ENCODE peak calls at places on chromosomes 1 and 21, in ten cellular contexts. Q is cardiac muscle cell; B is progenitor cell of endocrine pancreas; O is activated CD8-positive, alpha-beta T cell treated with anti-CD3 and anti-CD28 coated beads, Interleukin-2, amount 10 ng/mL, durations not matched to agents 7 days and 5 days; A is HCEC 1CT; N is testis; Z is IMR-90; T is lower lobe of right lung; F is B cell; P is NCI-H1436. H is an unnamed sample.
A peak's percentile ranks its signal among the peaks of the same experiment; 100 is the strongest.

GRCh38 chr1:6955357-6956154 is 170.3 kb downstream of the CAMTA1 start:
- DNase-seq in P (no peak), A (no peak), Q (no peak), B (no peak), Z (no peak), O (no peak), N (no peak), T (no peak), F (no peak), H (no peak)

GRCh38 chr1:203813581-203814341 is 18.3 kb downstream of the ZBED6 start:
- DNase-seq in F (no peak), P (no peak), T (no peak), Q (no peak), A (no peak), N (no peak), B (no peak), O (no peak), Z (no peak), H (no peak)

GRCh38 chr1:46410156-46411009 is 16.3 kb downstream of the FAAH start:
- DNase-seq in O (no peak), T (peak; percentile 36), Q (peak; percentile 49), Z (peak; percentile 29), F (no peak), N (no peak), A (no peak), P (no peak), B (no peak), H (no peak)

GRCh38 chr1:215544566-215544965 is 22.5 kb upstream of the KCTD3 start:
- DNase-seq in B (no peak), F (no peak), Q (no peak), O (no peak), A (no peak), T (no peak), Z (no peak), P (no peak), N (no peak), H (no peak)

GRCh38 chr1:203556047-203556851 is 62.3 kb downstream of the OPTC start:
- DNase-seq in O (no peak), A (peak; percentile 80), B (no peak), P (no peak), T (no peak), F (no peak), N (peak; percentile 33), Z (peak; percentile 85), Q (peak; percentile 79), H (no peak)

GRCh38 chr1:169160845-169161511 is 54.5 kb downstream of the ATP1B1 start:
- DNase-seq in P (no peak), Q (peak; percentile 14), N (peak; percentile 40), O (no peak), Z (peak; percentile 52), F (no peak), A (peak; percentile 54), B (no peak), T (no peak), H (no peak)

GRCh38 chr1:179806333-179806732 is 63.2 kb downstream of the FAM163A start:
- DNase-seq in F (no peak), B (no peak), T (no peak), Q (no peak), N (no peak), O (no peak), A (no peak), P (no peak), Z (no peak), H (no peak)

GRCh38 chr1:160064164-160064563 is 5.8 kb downstream of the KCNJ10 start:
- DNase-seq in O (no peak), P (no peak), B (no peak), Z (no peak), T (no peak), A (no peak), F (no peak), N (no peak), Q (no peak), H (no peak)

GRCh38 chr1:155504207-155504606 is 58.4 kb downstream of the ASH1L start:
- DNase-seq in P (peak; percentile 25), Z (peak; percentile 42), F (peak; percentile 49), O (no peak), Q (peak; percentile 53), T (no peak), A (peak; percentile 41), N (no peak), B (no peak), H (no peak)

GRCh38 chr1:78005755-78006154 is 1.0 kb downstream of the DNAJB4 start:
- DNase-seq in Z (peak; percentile 94), A (peak; percentile 86), B (no peak), N (peak; percentile 33), P (no peak), O (no peak), T (no peak), Q (peak; percentile 93), F (no peak), H (no peak)

GRCh38 chr21:34076835-34077234 is 3.5 kb downstream of the MRPS6 start:
- DNase-seq in F (no peak), N (no peak), T (no peak), O (no peak), A (no peak), Q (no peak), P (no peak), B (no peak), Z (no peak), H (no peak)

GRCh38 chr1:183195146-183195571 is 9.1 kb downstream of the LAMC2 start:
- DNase-seq in A (peak; percentile 49), Z (peak; percentile 60), N (no peak), B (no peak), F (no peak), T (no peak), P (no peak), Q (no peak), O (no peak), H (no peak)

GRCh38 chr1:85245891-85246290 is 13.6 kb downstream of the C1orf52 start:
- DNase-seq in P (no peak), T (no peak), N (no peak), O (no peak), A (peak; percentile 14), Q (no peak), B (no peak), Z (no peak), F (no peak), H (no peak)

GRCh38 chr1:231162970-231163830 is 1.3 kb downstream of the TRIM67 start:
- DNase-seq in Z (no peak), P (no peak), F (peak; percentile 11), B (no peak), O (no peak), A (no peak), Q (no peak), T (no peak), N (no peak), H (no peak)

GRCh38 chr1:218460367-218460766 is 115.2 kb downstream of the TGFB2 start:
- DNase-seq in B (no peak), A (peak; percentile 62), P (no peak), O (no peak), Z (peak; percentile 61), Q (peak; percentile 80), N (peak; percentile 38), T (no peak), F (no peak), H (no peak)

GRCh38 chr1:17883136-17883535 is 128.0 kb downstream of the ACTL8 start:
- DNase-seq in O (no peak), Z (no peak), T (no peak), B (no peak), P (no peak), A (no peak), N (no peak), F (no peak), Q (no peak), H (no peak)

GRCh38 chr1:176785810-176786209 is 322.8 kb downstream of the PAPPA2 start:
- DNase-seq in B (no peak), Q (no peak), A (no peak), T (no peak), O (no peak), Z (no peak), P (no peak), F (no peak), N (no peak), H (no peak)

GRCh38 chr1:227913969-227914791 is 33.6 kb downstream of the WNT9A start:
- DNase-seq in F (no peak), Z (no peak), Q (no peak), N (no peak), A (no peak), B (no peak), T (no peak), O (no peak), P (no peak), H (no peak)

GRCh38 chr1:89547563-89548485 is 23.2 kb downstream of the LRRC8B start:
- DNase-seq in N (no peak), A (peak; percentile 93), P (no peak), O (no peak), Q (peak; percentile 72), F (no peak), Z (peak; percentile 27), T (no peak), B (no peak), H (no peak)

GRCh38 chr1:152495066-152495675 is 15.4 kb upstream of the LCE5A start:
- DNase-seq in N (no peak), A (peak; percentile 32), F (no peak), T (no peak), O (peak; percentile 33), Z (no peak), Q (peak; percentile 45), P (no peak), B (no peak), H (peak; percentile 7)

GRCh38 chr1:3072178-3072947 is 3.4 kb downstream of the PRDM16 start:
- DNase-seq in F (no peak), A (no peak), P (no peak), O (no peak), T (peak; percentile 28), B (no peak), Q (no peak), N (no peak), Z (no peak), H (no peak)

GRCh38 chr1:41639332-41639936 is 155.0 kb upstream of the EDN2 start:
- DNase-seq in T (no peak), F (no peak), Q (peak; percentile 50), O (peak; percentile 43), A (peak; percentile 43), P (no peak), B (no peak), Z (peak; percentile 90), N (no peak), H (no peak)

GRCh38 chr1:212557739-212558664 is 50.6 kb upstream of the ATF3 start:
- DNase-seq in T (peak; percentile 83), F (no peak), O (no peak), P (peak; percentile 60), Z (peak; percentile 8), A (no peak), N (peak; percentile 74), Q (peak; percentile 54), B (no peak), H (no peak)

GRCh38 chr1:51234721-51235425 is 1.2 kb upstream of the RNF11 start:
- DNase-seq in B (no peak), T (peak; percentile 70), Q (peak; percentile 25), P (peak; percentile 90), Z (peak; percentile 33), A (peak; percentile 30), F (peak; percentile 86), O (peak; percentile 28), N (peak; percentile 73), H (peak; percentile 97)

GRCh38 chr1:69569983-69570755 is 2.4 kb downstream of the LRRC7 start:
- DNase-seq in B (no peak), O (no peak), A (no peak), Z (no peak), Q (peak; percentile 47), N (no peak), P (no peak), T (no peak), F (no peak), H (no peak)

GRCh38 chr1:29756901-29757729 is 520.8 kb downstream of the PTPRU start:
- DNase-seq in F (no peak), O (no peak), N (no peak), P (no peak), B (no peak), Z (no peak), A (no peak), Q (no peak), T (no peak), H (no peak)

H was measured in NCI-H524 treated with DMSO at 0.1 percent for 48 hours.